ENCODE peak calls at places on chromosome 9, in nine cellular contexts. N is IMR-90, F is fibroblast of mammary gland, U is A549, J is K562, Y is GM12864, T is left lung, I is upper lobe of left lung, X is fibroblast of lung. M is an unnamed sample.

GRCh38 chr9:132798817-132799790 is 79.0 kb downstream of the AK8 start:
- DNase-seq in N (no peak), F (peak; percentile 4), U (no peak), J (peak; percentile 82), Y (no peak), T (peak; percentile 51), I (peak; percentile 77), X (no peak), M (no peak)

GRCh38 chr9:2788948-2789347 is 54.9 kb downstream of the PUM3 start:
- DNase-seq in N (no peak), F (no peak), U (no peak), J (no peak), Y (no peak), T (no peak), I (peak; percentile 24), X (no peak), M (no peak)

GRCh38 chr9:137168575-137168906 is 1.3 kb downstream of the LRRC26 start:
- DNase-seq in N (no peak), F (no peak), U (peak; percentile 53), J (peak; percentile 54), Y (no peak), T (no peak), I (no peak), X (no peak), M (no peak)

GRCh38 chr9:35727676-35728040 is 4.3 kb downstream of the TLN1 start:
- DNase-seq in N (no peak), F (no peak), U (no peak), J (peak; percentile 44), Y (no peak), T (no peak), I (no peak), X (no peak), M (no peak)

GRCh38 chr9:96217358-96217755 is 84.6 kb downstream of the HSD17B3 start:
- DNase-seq in N (no peak), F (no peak), U (no peak), J (peak; percentile 24), Y (no peak), T (no peak), I (no peak), X (peak; percentile 35), M (no peak)

GRCh38 chr9:84950879-84951811 is 281.6 kb downstream of the NTRK2 start:
- DNase-seq in N (no peak), F (no peak), U (no peak), J (no peak), Y (no peak), T (no peak), I (no peak), X (no peak), M (no peak)

GRCh38 chr9:126462617-126463016 is 136.0 kb downstream of the MVB12B start:
- DNase-seq in N (no peak), F (no peak), U (no peak), J (no peak), Y (no peak), T (no peak), I (no peak), X (no peak), M (no peak)

GRCh38 chr9:134381671-134382505 is 55.6 kb downstream of the RXRA start:
- DNase-seq in N (no peak), F (no peak), U (no peak), J (peak; percentile 62), Y (no peak), T (no peak), I (peak; percentile 56), X (no peak), M (no peak)

GRCh38 chr9:14437336-14438231 is 123.6 kb upstream of the NFIB start:
- DNase-seq in N (no peak), F (no peak), U (no peak), J (no peak), Y (no peak), T (no peak), I (no peak), X (no peak), M (no peak)

GRCh38 chr9:82584349-82584846 is 478.5 kb downstream of the RASEF start:
- DNase-seq in N (peak; percentile 37), F (no peak), U (no peak), J (no peak), Y (no peak), T (no peak), I (no peak), X (no peak), M (no peak)

GRCh38 chr9:127717766-127718165 is 1.9 kb downstream of the TTC16 start:
- DNase-seq in N (no peak), F (no peak), U (no peak), J (no peak), Y (no peak), T (no peak), I (no peak), X (no peak), M (no peak)

GRCh38 chr9:87551692-87552303 is 54.1 kb downstream of the DAPK1 start:
- DNase-seq in N (no peak), F (no peak), U (no peak), J (peak; percentile 46), Y (no peak), T (no peak), I (no peak), X (no peak), M (no peak)

GRCh38 chr9:133973791-133974630 is 18.1 kb downstream of the VAV2 start:
- DNase-seq in N (no peak), F (no peak), U (no peak), J (no peak), Y (no peak), T (no peak), I (no peak), X (no peak), M (no peak)

GRCh38 chr9:16030513-16031185 is 477.8 kb downstream of the CCDC171 start:
- DNase-seq in N (peak; percentile 96), F (peak; percentile 96), U (peak; percentile 25), J (no peak), Y (peak; percentile 10), T (no peak), I (no peak), X (peak; percentile 88), M (peak; percentile 92)

GRCh38 chr9:131030978-131031641 is 22.1 kb downstream of the LAMC3 start:
- DNase-seq in N (no peak), F (no peak), U (no peak), J (peak; percentile 59), Y (no peak), T (no peak), I (no peak), X (no peak), M (no peak)

GRCh38 chr9:128657796-128658195 is 1.1 kb upstream of the DYNC2I2 start:
- DNase-seq in N (no peak), F (no peak), U (no peak), J (no peak), Y (no peak), T (no peak), I (no peak), X (no peak), M (no peak)

GRCh38 chr9:86944974-86945867 is 2.1 kb downstream of the GAS1 start:
- DNase-seq in N (peak; percentile 39), F (no peak), U (no peak), J (no peak), Y (no peak), T (no peak), I (no peak), X (peak; percentile 39), M (peak; percentile 42)

DNA sequence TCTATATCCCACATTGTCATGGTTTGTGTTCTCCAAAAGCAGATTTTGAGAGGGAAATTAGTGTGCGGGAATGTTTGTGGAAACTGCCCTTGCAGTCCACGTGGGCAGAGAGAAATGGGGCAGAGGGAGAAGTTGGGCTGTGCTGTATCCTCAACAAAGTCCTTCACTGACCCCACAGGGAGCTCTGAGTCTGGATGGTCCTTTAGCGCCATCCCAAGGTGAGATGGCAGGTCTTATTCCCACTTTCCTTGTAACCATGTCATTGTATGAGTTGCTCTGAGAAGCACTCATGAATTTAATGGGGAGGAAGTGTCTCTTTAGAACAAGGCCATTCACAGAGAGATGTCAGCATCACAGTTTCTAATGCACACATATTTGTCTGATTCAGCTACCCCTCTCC is 127.1 kb downstream of the ANKRD18B start:
- DNase-seq in N (no peak), F (no peak), U (peak; percentile 4), J (no peak), Y (no peak), T (no peak), I (no peak), X (no peak), M (no peak)
- TF ChIP-seq CTCF in N (no peak), F (no peak), U (no peak), J (no peak), Y (no peak), T (no peak), I (no peak), X (no peak), M (no peak)

GRCh38 chr9:31030741-31031202 is 1353.7 kb upstream of the ACO1 start:
- DNase-seq in N (no peak), F (no peak), U (no peak), J (no peak), Y (no peak), T (no peak), I (no peak), X (peak; percentile 3), M (no peak)
- H3K4me3 ChIP-seq in N (no peak overlapping the region), F (no peak overlapping the region), U (no peak overlapping the region), J (no peak overlapping the region), Y (no peak overlapping the region), T (no peak overlapping the region), I (peak overlapping the region; percentile 28), X (peak overlapping the region; percentile 23), M (no peak overlapping the region)

DNA sequence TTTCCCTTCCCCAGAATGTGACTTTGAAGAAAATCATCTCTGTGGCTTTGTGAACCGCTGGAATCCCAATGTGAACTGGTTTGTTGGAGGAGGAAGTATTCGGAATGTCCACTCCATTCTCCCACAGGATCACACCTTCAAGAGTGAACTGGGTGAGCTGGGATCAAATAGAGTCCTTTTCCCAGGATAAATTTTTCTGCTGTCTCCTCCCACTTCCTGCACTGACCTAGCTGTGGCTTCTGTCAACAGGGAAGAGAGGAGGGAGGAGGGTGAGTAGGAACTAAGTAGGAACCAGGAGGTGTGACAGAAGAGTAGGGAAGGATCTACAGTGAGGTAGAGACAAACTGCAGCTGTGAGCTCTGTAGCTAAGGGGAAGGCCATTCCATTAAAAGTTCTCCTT is 69.3 kb downstream of the MAMDC2 start:
- DNase-seq in N (no peak), F (no peak), U (no peak), J (no peak), Y (no peak), T (no peak), I (no peak), X (no peak), M (no peak)
- TF ChIP-seq CTCF in N (no peak), F (no peak), U (no peak), J (no peak), Y (no peak), T (no peak), I (no peak), X (no peak), M (no peak)

DNA sequence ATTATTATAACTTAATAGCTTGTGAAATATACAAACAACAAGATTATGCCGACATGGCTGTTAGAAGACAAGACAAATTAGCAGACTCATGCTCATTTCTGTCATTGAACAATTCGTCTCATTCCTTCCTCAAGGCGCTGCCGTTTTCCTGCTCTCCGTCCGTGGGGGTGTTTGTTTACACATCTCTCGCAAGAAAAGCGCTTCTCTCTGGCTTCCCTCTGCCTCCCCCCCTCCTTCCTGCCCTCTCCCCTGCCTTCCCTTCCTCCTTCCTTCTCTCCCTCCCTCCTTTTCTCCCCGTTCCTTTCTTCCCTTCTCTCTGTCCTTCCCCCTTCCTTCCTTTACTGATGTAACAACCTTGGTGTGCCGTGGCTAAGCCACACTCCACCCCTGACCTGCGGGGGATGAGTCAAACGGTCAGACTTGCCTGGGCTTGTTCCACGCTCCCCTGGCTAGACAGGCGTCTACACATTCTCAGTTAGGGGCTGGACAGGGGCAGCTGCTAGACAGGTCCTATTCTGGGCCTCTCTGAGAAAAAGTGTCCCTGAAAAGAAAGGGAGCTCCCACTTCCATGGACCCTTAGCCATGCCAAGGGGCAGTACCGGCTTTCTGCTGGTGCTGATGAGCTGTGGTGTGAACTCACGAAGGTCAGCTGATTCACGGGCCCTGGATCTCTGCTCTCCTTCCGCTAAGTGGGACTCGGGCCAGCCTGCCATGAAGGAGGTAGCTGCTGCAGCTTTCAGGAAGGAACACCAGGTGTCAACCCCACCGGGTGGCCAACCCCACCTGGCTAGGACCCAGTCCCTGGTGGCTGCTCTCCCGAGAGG is 32.0 kb upstream of the SPTLC1 start:
- DNase-seq in N (peak; percentile 94), F (peak; percentile 93), U (peak; percentile 85), J (peak; percentile 73), Y (no peak), T (peak; percentile 79), I (no peak), X (peak; percentile 91), M (peak; percentile 91)
- H3K4me3 ChIP-seq in N (no peak overlapping the region), F (no peak overlapping the region), U (no peak overlapping the region), J (no peak overlapping the region), Y (peak overlapping the region; percentile 4), T (no peak overlapping the region), I (no peak overlapping the region), X (no peak overlapping the region), M (no peak overlapping the region)

M was measured in AG10803.